ENCODE peak calls at places on chromosomes 4 and X, in nine cellular contexts. R is T-helper 2 cell; F is NCI-H1694; J is mammary epithelial cell; E is T-helper 1 cell; L is activated T-cell treated with anti-CD3 and anti-CD28 coated beads for 1 hour; B is activated T-helper 1 cell treated with anti-CD3 and anti-CD28 coated beads, Interleukin-12 subunit alpha, Interleukin-12 subunit beta, Interleukin-2, Interleukin-4 antibody, amounts not matched to agents 30 ng/mL and 10 ng/mL and 1 ng/mL, durations not matched to agents 14 hours and 24 hours and 36 hours; T is Calu3; V is NCI-H526. N is an unnamed sample.

GRCh38 chrX:10756365-10756915 is 136.1 kb upstream of the MID1 start:
- DNase-seq in T (peak; percentile 38), B (no peak), E (no peak), F (no peak), V (no peak), L (no peak), J (peak; percentile 69), R (no peak), N (no peak)

GRCh38 chr4:128163177-128164117 is 102.3 kb downstream of the LARP1B start:
- DNase-seq in L (no peak), T (no peak), B (no peak), R (no peak), J (peak; percentile 37), V (no peak), E (no peak), F (no peak), N (no peak)

GRCh38 chr4:77449162-77449561 is 156.5 kb upstream of the CXCL13 start:
- DNase-seq in V (no peak), R (no peak), B (no peak), F (no peak), J (no peak), E (no peak), T (no peak), L (no peak), N (no peak)

GRCh38 chr4:2712261-2712842 is 43.8 kb downstream of the TNIP2 start:
- DNase-seq in T (no peak), F (no peak), J (no peak), R (no peak), B (no peak), E (no peak), V (no peak), L (no peak), N (no peak)

GRCh38 chr4:102404551-102404969 is 59.3 kb upstream of the SLC39A8 start:
- DNase-seq in L (no peak), B (no peak), J (no peak), V (no peak), R (no peak), E (no peak), T (no peak), F (no peak), N (no peak)

GRCh38 chr4:77849278-77849965 is 13.2 kb upstream of the MRPL1 start:
- DNase-seq in B (no peak), E (no peak), R (no peak), T (no peak), F (no peak), L (no peak), J (no peak), V (no peak), N (no peak)

GRCh38 chr4:20422398-20422797 is 170.7 kb downstream of the SLIT2 start:
- DNase-seq in B (no peak), T (peak; percentile 65), E (no peak), J (peak; percentile 31), F (peak; percentile 16), L (peak; percentile 1), R (no peak), V (peak; percentile 41), N (peak; percentile 8)

GRCh38 chr4:113695328-113696169 is 66.0 kb downstream of the CAMK2D start:
- DNase-seq in L (no peak), J (no peak), E (no peak), F (no peak), T (no peak), R (no peak), V (no peak), B (no peak), N (no peak)

GRCh38 chr4:6331018-6331417 is 61.4 kb downstream of the WFS1 start:
- DNase-seq in T (peak; percentile 40), L (no peak), B (no peak), F (no peak), V (no peak), R (no peak), J (no peak), E (no peak), N (no peak)

GRCh38 chr4:38600575-38600974 is 63.4 kb upstream of the KLF3 start:
- DNase-seq in T (no peak), E (no peak), R (no peak), F (no peak), L (no peak), V (no peak), B (no peak), J (no peak), N (no peak)

GRCh38 chrX:20593402-20593801 is 326.7 kb upstream of the RPS6KA3 start:
- DNase-seq in R (no peak), T (no peak), E (no peak), B (no peak), V (no peak), J (no peak), L (no peak), F (no peak), N (no peak)

GRCh38 chr4:139560396-139561084 is 4.5 kb upstream of the SETD7 start:
- DNase-seq in E (no peak), R (no peak), L (no peak), V (no peak), T (no peak), F (no peak), J (no peak), B (no peak), N (no peak)

GRCh38 chr4:8464376-8464775 is 23.8 kb downstream of the TRMT44 start:
- DNase-seq in F (no peak), R (no peak), E (no peak), J (no peak), B (no peak), V (no peak), L (no peak), T (no peak), N (no peak)

GRCh38 chrX:38975368-38975767 is 174.1 kb downstream of the MID1IP1 start:
- DNase-seq in E (no peak), B (no peak), F (no peak), R (no peak), V (no peak), J (no peak), L (no peak), T (no peak), N (no peak)

GRCh38 chr4:118801895-118802575 is 33.9 kb downstream of the SEC24D start:
- DNase-seq in B (no peak), V (no peak), L (no peak), T (no peak), R (no peak), E (no peak), J (no peak), F (no peak), N (no peak)

GRCh38 chr4:147482281-147482680 is 1.4 kb downstream of the EDNRA start:
- DNase-seq in L (no peak), F (no peak), T (no peak), R (no peak), B (no peak), J (peak; percentile 49), E (no peak), V (no peak), N (no peak)

GRCh38 chr4:6125103-6125651 is 75.2 kb downstream of the JAKMIP1 start:
- DNase-seq in T (no peak), F (no peak), L (no peak), E (no peak), V (no peak), B (no peak), R (no peak), J (no peak), N (no peak)

GRCh38 chrX:14064632-14065432 is 35.1 kb upstream of the GEMIN8 start:
- DNase-seq in J (peak; percentile 35), T (peak; percentile 16), R (no peak), E (no peak), F (no peak), V (no peak), B (no peak), L (no peak), N (no peak)

GRCh38 chr4:5955201-5955821 is 62.4 kb upstream of the CRMP1 start:
- DNase-seq in J (no peak), R (no peak), B (no peak), L (no peak), T (no peak), V (peak; percentile 24), E (no peak), F (peak; percentile 42), N (no peak)

GRCh38 chr4:14225683-14226207 is 598.2 kb upstream of the BOD1L1 start:
- DNase-seq in R (no peak), F (no peak), E (no peak), V (no peak), J (no peak), L (no peak), B (no peak), T (no peak), N (no peak)

GRCh38 chr4:137949746-137950145 is 292.4 kb downstream of the SLC7A11 start:
- DNase-seq in F (no peak), V (no peak), J (no peak), B (no peak), R (no peak), E (no peak), L (no peak), T (no peak), N (no peak)